ENCODE peak calls at places on chromosomes 3 and 15, in nine cellular contexts. One of them, this sample, is unnamed. For H3K36me3, the result is how much of the 10 kb centered on the place peaks cover.

GRCh38 chr3:184168363-184169120 is 6.1 kb upstream of the AP2M1 start:
- DNase-seq in endothelial cell of umbilical vein: no peak
- DNase-seq in transverse colon: no peak
- DNase-seq in tibial artery: no peak
- DNase-seq in psoas muscle: no peak
- DNase-seq in lower lobe of right lung: no peak
- DNase-seq in uterus: no peak
- DNase-seq in cardiac muscle cell: peak
- DNase-seq in OCI-LY7: no peak
- DNase-seq in this sample: no peak

GRCh38 chr3:49725906-49726681 is 2.3 kb upstream of the GMPPB start:
- DNase-seq in uterus: peak
- DNase-seq in lower lobe of right lung: no peak
- DNase-seq in OCI-LY7: no peak
- DNase-seq in tibial artery: no peak
- DNase-seq in cardiac muscle cell: no peak
- DNase-seq in psoas muscle: no peak
- DNase-seq in endothelial cell of umbilical vein: no peak
- DNase-seq in transverse colon: peak
- DNase-seq in this sample: no peak

GRCh38 chr3:43998374-43998840 is 243.3 kb upstream of the TOPAZ1 start:
- DNase-seq in lower lobe of right lung: peak
- DNase-seq in tibial artery: no peak
- DNase-seq in transverse colon: no peak
- DNase-seq in endothelial cell of umbilical vein: no peak
- DNase-seq in OCI-LY7: peak
- DNase-seq in cardiac muscle cell: no peak
- DNase-seq in uterus: no peak
- DNase-seq in psoas muscle: no peak
- DNase-seq in this sample: no peak

GRCh38 chr3:187900961-187901755 is 155.9 kb upstream of the BCL6 start:
- DNase-seq in lower lobe of right lung: no peak
- DNase-seq in transverse colon: no peak
- DNase-seq in tibial artery: no peak
- DNase-seq in uterus: no peak
- DNase-seq in psoas muscle: no peak
- DNase-seq in OCI-LY7: peak
- DNase-seq in cardiac muscle cell: no peak
- DNase-seq in endothelial cell of umbilical vein: no peak
- DNase-seq in this sample: no peak

GRCh38 chr3:144677118-144677517 is 705.5 kb downstream of the DIPK2A start:
- DNase-seq in psoas muscle: no peak
- DNase-seq in OCI-LY7: no peak
- DNase-seq in transverse colon: no peak
- DNase-seq in lower lobe of right lung: no peak
- DNase-seq in uterus: no peak
- DNase-seq in tibial artery: no peak
- DNase-seq in cardiac muscle cell: peak
- DNase-seq in endothelial cell of umbilical vein: peak
- DNase-seq in this sample: no peak

GRCh38 chr3:11910971-11911531 is 64.4 kb upstream of the TAMM41 start:
- DNase-seq in transverse colon: no peak
- DNase-seq in cardiac muscle cell: no peak
- DNase-seq in psoas muscle: no peak
- DNase-seq in endothelial cell of umbilical vein: no peak
- DNase-seq in tibial artery: no peak
- DNase-seq in uterus: no peak
- DNase-seq in OCI-LY7: no peak
- DNase-seq in lower lobe of right lung: no peak
- DNase-seq in this sample: no peak

GRCh38 chr15:101273534-101273933 is 3.8 kb downstream of the SELENOS start:
- DNase-seq in cardiac muscle cell: no peak
- DNase-seq in uterus: no peak
- DNase-seq in psoas muscle: no peak
- DNase-seq in lower lobe of right lung: no peak
- DNase-seq in transverse colon: no peak
- DNase-seq in endothelial cell of umbilical vein: no peak
- DNase-seq in tibial artery: no peak
- DNase-seq in OCI-LY7: no peak
- DNase-seq in this sample: no peak

GRCh38 chr15:52109559-52110451 is 2.8 kb downstream of the BCL2L10 start:
- DNase-seq in cardiac muscle cell: no peak
- DNase-seq in endothelial cell of umbilical vein: no peak
- DNase-seq in transverse colon: no peak
- DNase-seq in uterus: no peak
- DNase-seq in tibial artery: no peak
- DNase-seq in lower lobe of right lung: no peak
- DNase-seq in OCI-LY7: peak
- DNase-seq in psoas muscle: no peak
- DNase-seq in this sample: no peak

GRCh38 chr3:136343873-136344281 is 93.7 kb downstream of the PCCB start:
- DNase-seq in tibial artery: peak
- DNase-seq in OCI-LY7: no peak
- DNase-seq in endothelial cell of umbilical vein: peak
- DNase-seq in lower lobe of right lung: peak
- DNase-seq in transverse colon: peak
- DNase-seq in uterus: peak
- DNase-seq in cardiac muscle cell: peak
- DNase-seq in psoas muscle: peak
- DNase-seq in this sample: peak

GRCh38 chr3:133570139-133570936 is 3.1 kb upstream of the CDV3 start:
- DNase-seq in tibial artery: no peak
- DNase-seq in OCI-LY7: peak
- DNase-seq in cardiac muscle cell: peak
- DNase-seq in uterus: no peak
- DNase-seq in psoas muscle: no peak
- DNase-seq in transverse colon: no peak
- DNase-seq in lower lobe of right lung: no peak
- DNase-seq in endothelial cell of umbilical vein: peak
- DNase-seq in this sample: no peak

GRCh38 chr15:89575656-89576416 is 567 bp downstream of the TICRR start:
- DNase-seq in uterus: no peak
- DNase-seq in tibial artery: no peak
- DNase-seq in psoas muscle: no peak
- DNase-seq in cardiac muscle cell: peak
- DNase-seq in endothelial cell of umbilical vein: peak
- DNase-seq in transverse colon: no peak
- DNase-seq in lower lobe of right lung: no peak
- DNase-seq in OCI-LY7: peak
- DNase-seq in this sample: no peak

GRCh38 chr3:107271787-107272387 is 105.4 kb upstream of the CCDC54 start:
- DNase-seq in psoas muscle: no peak
- DNase-seq in tibial artery: no peak
- DNase-seq in cardiac muscle cell: peak
- DNase-seq in uterus: no peak
- DNase-seq in transverse colon: no peak
- DNase-seq in OCI-LY7: peak
- DNase-seq in endothelial cell of umbilical vein: peak
- DNase-seq in lower lobe of right lung: no peak
- DNase-seq in this sample: no peak

GRCh38 chr15:39075311-39075710 is 505.6 kb upstream of the THBS1 start:
- DNase-seq in lower lobe of right lung: no peak
- DNase-seq in cardiac muscle cell: peak
- DNase-seq in endothelial cell of umbilical vein: no peak
- DNase-seq in tibial artery: no peak
- DNase-seq in psoas muscle: no peak
- DNase-seq in OCI-LY7: no peak
- DNase-seq in transverse colon: no peak
- DNase-seq in uterus: no peak
- DNase-seq in this sample: no peak

GRCh38 chr3:15645740-15646490 is 44.4 kb downstream of the BTD start:
- DNase-seq in uterus: peak
- DNase-seq in transverse colon: no peak
- DNase-seq in OCI-LY7: no peak
- DNase-seq in lower lobe of right lung: no peak
- DNase-seq in cardiac muscle cell: peak
- DNase-seq in psoas muscle: peak
- DNase-seq in endothelial cell of umbilical vein: peak
- DNase-seq in tibial artery: peak
- DNase-seq in this sample: no peak

GRCh38 chr15:64699767-64700388 is 75.5 kb downstream of the RBPMS2 start:
- DNase-seq in transverse colon: no peak
- DNase-seq in psoas muscle: peak
- DNase-seq in uterus: peak
- DNase-seq in tibial artery: peak
- DNase-seq in lower lobe of right lung: peak
- DNase-seq in OCI-LY7: no peak
- DNase-seq in cardiac muscle cell: peak
- DNase-seq in endothelial cell of umbilical vein: peak
- DNase-seq in this sample: peak

GRCh38 chr3:66407281-66408218 is 93.3 kb downstream of the LRIG1 start:
- DNase-seq in transverse colon: peak
- DNase-seq in tibial artery: peak
- DNase-seq in OCI-LY7: peak
- DNase-seq in lower lobe of right lung: peak
- DNase-seq in uterus: peak
- DNase-seq in psoas muscle: peak
- DNase-seq in endothelial cell of umbilical vein: peak
- DNase-seq in cardiac muscle cell: peak
- DNase-seq in this sample: peak

GRCh38 chr3:170109579-170110293 is 71.8 kb downstream of the PHC3 start:
- DNase-seq in uterus: no peak
- DNase-seq in lower lobe of right lung: no peak
- DNase-seq in transverse colon: no peak
- DNase-seq in tibial artery: no peak
- DNase-seq in psoas muscle: no peak
- DNase-seq in cardiac muscle cell: no peak
- DNase-seq in endothelial cell of umbilical vein: no peak
- DNase-seq in OCI-LY7: no peak
- DNase-seq in this sample: no peak

GRCh38 chr3:78496458-78496857 is 1271.3 kb downstream of the ROBO1 start:
- DNase-seq in endothelial cell of umbilical vein: no peak
- DNase-seq in OCI-LY7: no peak
- DNase-seq in cardiac muscle cell: no peak
- DNase-seq in lower lobe of right lung: no peak
- DNase-seq in tibial artery: no peak
- DNase-seq in transverse colon: no peak
- DNase-seq in psoas muscle: no peak
- DNase-seq in uterus: no peak
- DNase-seq in this sample: no peak

GRCh38 chr15:78979456-78980320 is 34.8 kb upstream of the CTSH start:
- DNase-seq in endothelial cell of umbilical vein: peak
- DNase-seq in transverse colon: peak
- DNase-seq in cardiac muscle cell: peak
- DNase-seq in tibial artery: peak
- DNase-seq in lower lobe of right lung: no peak
- DNase-seq in OCI-LY7: peak
- DNase-seq in uterus: peak
- DNase-seq in psoas muscle: no peak
- DNase-seq in this sample: peak

GRCh38 chr3:126923895-126924294 is 59.0 kb upstream of the PLXNA1 start:
- DNase-seq in psoas muscle: no peak
- DNase-seq in uterus: no peak
- DNase-seq in OCI-LY7: no peak
- DNase-seq in lower lobe of right lung: no peak
- DNase-seq in transverse colon: no peak
- DNase-seq in endothelial cell of umbilical vein: no peak
- DNase-seq in tibial artery: no peak
- DNase-seq in cardiac muscle cell: no peak
- DNase-seq in this sample: no peak

GRCh38 chr3:140246578-140246977 is 311.6 kb downstream of the CLSTN2 start:
- DNase-seq in cardiac muscle cell: no peak
- DNase-seq in endothelial cell of umbilical vein: no peak
- DNase-seq in tibial artery: no peak
- DNase-seq in lower lobe of right lung: no peak
- DNase-seq in psoas muscle: no peak
- DNase-seq in OCI-LY7: no peak
- DNase-seq in uterus: no peak
- DNase-seq in transverse colon: no peak
- DNase-seq in this sample: no peak

GRCh38 chr3:49165771-49166751 is at the start of gene CCDC71:
- DNase-seq in tibial artery: peak
- DNase-seq in transverse colon: peak
- DNase-seq in uterus: peak
- DNase-seq in OCI-LY7: peak
- DNase-seq in endothelial cell of umbilical vein: peak
- DNase-seq in lower lobe of right lung: peak
- DNase-seq in psoas muscle: peak
- DNase-seq in cardiac muscle cell: peak
- DNase-seq in this sample: peak

GRCh38 chr3:129182390-129183180 is 1.1 kb downstream of the CNBP start:
- DNase-seq in OCI-LY7: peak
- DNase-seq in psoas muscle: no peak
- DNase-seq in tibial artery: no peak
- DNase-seq in cardiac muscle cell: peak
- DNase-seq in lower lobe of right lung: no peak
- DNase-seq in uterus: no peak
- DNase-seq in transverse colon: peak
- DNase-seq in endothelial cell of umbilical vein: peak
- DNase-seq in this sample: no peak

GRCh38 chr3:21484323-21485154 is 266.5 kb downstream of the ZNF385D start:
- DNase-seq in tibial artery: peak
- DNase-seq in endothelial cell of umbilical vein: peak
- DNase-seq in uterus: peak
- DNase-seq in psoas muscle: peak
- DNase-seq in OCI-LY7: peak
- DNase-seq in cardiac muscle cell: peak
- DNase-seq in lower lobe of right lung: no peak
- DNase-seq in transverse colon: peak
- DNase-seq in this sample: peak
- TF ChIP-seq CTCF in tibial artery: peak
- TF ChIP-seq CTCF in endothelial cell of umbilical vein: peak
- TF ChIP-seq CTCF in uterus: peak
- TF ChIP-seq CTCF in psoas muscle: peak
- TF ChIP-seq CTCF in OCI-LY7: peak
- TF ChIP-seq CTCF in cardiac muscle cell: peak
- TF ChIP-seq CTCF in lower lobe of right lung: peak
- TF ChIP-seq CTCF in transverse colon: no peak
- TF ChIP-seq CTCF in this sample: peak

GRCh38 chr3:195259564-195260285 is 11.2 kb downstream of the XXYLT1 start:
- DNase-seq in tibial artery: peak
- DNase-seq in endothelial cell of umbilical vein: peak
- DNase-seq in uterus: peak
- DNase-seq in transverse colon: peak
- DNase-seq in psoas muscle: peak
- DNase-seq in lower lobe of right lung: peak
- DNase-seq in cardiac muscle cell: peak
- DNase-seq in OCI-LY7: peak
- DNase-seq in this sample: peak
- H3K36me3 ChIP-seq in tibial artery: under half
- H3K36me3 ChIP-seq in endothelial cell of umbilical vein: under half
- H3K36me3 ChIP-seq in uterus: under half
- H3K36me3 ChIP-seq in transverse colon: under half
- H3K36me3 ChIP-seq in psoas muscle: under half
- H3K36me3 ChIP-seq in lower lobe of right lung: under half
- H3K36me3 ChIP-seq in cardiac muscle cell: under half
- H3K36me3 ChIP-seq in OCI-LY7: under half
- H3K36me3 ChIP-seq in this sample: under half

GRCh38 chr3:35664460-35664919 is 25.2 kb downstream of the ARPP21 start:
- DNase-seq in psoas muscle: peak
- DNase-seq in endothelial cell of umbilical vein: peak
- DNase-seq in transverse colon: no peak
- DNase-seq in lower lobe of right lung: peak
- DNase-seq in tibial artery: no peak
- DNase-seq in OCI-LY7: peak
- DNase-seq in uterus: no peak
- DNase-seq in cardiac muscle cell: peak
- DNase-seq in this sample: no peak
- H3K4me3 ChIP-seq in psoas muscle: peak
- H3K4me3 ChIP-seq in endothelial cell of umbilical vein: no peak
- H3K4me3 ChIP-seq in transverse colon: no peak
- H3K4me3 ChIP-seq in lower lobe of right lung: no peak
- H3K4me3 ChIP-seq in tibial artery: peak
- H3K4me3 ChIP-seq in OCI-LY7: peak
- H3K4me3 ChIP-seq in uterus: no peak
- H3K4me3 ChIP-seq in cardiac muscle cell: no peak
- H3K4me3 ChIP-seq in this sample: no peak

GRCh38 chr3:168249539-168250414 is 154.1 kb upstream of the GOLIM4 start:
- DNase-seq in transverse colon: peak
- DNase-seq in tibial artery: peak
- DNase-seq in lower lobe of right lung: peak
- DNase-seq in endothelial cell of umbilical vein: peak
- DNase-seq in uterus: peak
- DNase-seq in psoas muscle: peak
- DNase-seq in cardiac muscle cell: peak
- DNase-seq in OCI-LY7: peak
- DNase-seq in this sample: peak
- TF ChIP-seq CTCF in transverse colon: peak
- TF ChIP-seq CTCF in tibial artery: no peak
- TF ChIP-seq CTCF in lower lobe of right lung: peak
- TF ChIP-seq CTCF in endothelial cell of umbilical vein: peak
- TF ChIP-seq CTCF in uterus: no peak
- TF ChIP-seq CTCF in psoas muscle: peak
- TF ChIP-seq CTCF in cardiac muscle cell: peak
- TF ChIP-seq CTCF in OCI-LY7: peak
- TF ChIP-seq CTCF in this sample: peak